ENCODE peak calls at places on chromosome 13, in six cellular contexts. R is stimulated activated CD4-positive, alpha-beta T cell treated with anti-CD3 and anti-CD28 coated beads, Interleukin-1b, Interleukin-23, amount 100 ng/mL, for 1 hour; M is stimulated activated CD8-positive, alpha-beta memory T cell treated with anti-CD3 and anti-CD28 coated beads, Interleukin-12 subunit alpha, Interleukin-12 subunit beta, amount 100 ng/mL, for 4 hours; Y is iris pigment epithelial cell; O is glutamatergic neuron; X is activated CD4-positive, alpha-beta T cell treated with anti-CD3 and anti-CD28 coated beads, Interleukin-2, amount 50 U/mL, for 24 hours. V is an unnamed sample.

GRCh38 chr13:26965058-26965380 is 204.4 kb upstream of the GPR12 start:
- DNase-seq in R (no peak), M (no peak), Y (no peak), O (no peak), X (no peak), V (no peak)

GRCh38 chr13:30388401-30389283 is 33.7 kb upstream of the UBE2L5 start:
- DNase-seq in R (no peak), M (no peak), Y (peak; percentile 69), O (no peak), X (no peak), V (no peak)

GRCh38 chr13:27960362-27961226 is 8.5 kb downstream of the CDX2 start:
- DNase-seq in R (no peak), M (no peak), Y (peak; percentile 41), O (peak; percentile 75), X (no peak), V (no peak)

GRCh38 chr13:110108348-110109139 is 198.4 kb downstream of the COL4A1 start:
- DNase-seq in R (no peak), M (no peak), Y (peak; percentile 92), O (peak; percentile 84), X (no peak), V (no peak)

GRCh38 chr13:41015920-41016319 is 3.2 kb downstream of the ELF1 start:
- DNase-seq in R (no peak), M (no peak), Y (no peak), O (no peak), X (no peak), V (no peak)

GRCh38 chr13:27556109-27556508 is 64.2 kb downstream of the LNX2 start:
- DNase-seq in R (no peak), M (no peak), Y (peak; percentile 49), O (no peak), X (no peak), V (no peak)

GRCh38 chr13:102799544-102800144 is 725 bp downstream of the BIVM start:
- DNase-seq in R (no peak), M (no peak), Y (peak; percentile 27), O (peak; percentile 64), X (no peak), V (no peak)

GRCh38 chr13:50907781-50908180 is 1.8 kb upstream of the RNASEH2B start:
- DNase-seq in R (no peak), M (no peak), Y (no peak), O (no peak), X (no peak), V (no peak)

GRCh38 chr13:30408319-30409101 is 13.8 kb upstream of the UBE2L5 start:
- DNase-seq in R (peak; percentile 78), M (peak; percentile 81), Y (peak; percentile 87), O (peak; percentile 96), X (peak; percentile 89), V (peak; percentile 82)

GRCh38 chr13:43058318-43058674 is 34.9 kb downstream of the DNAJC15 start:
- DNase-seq in R (no peak), M (no peak), Y (peak; percentile 82), O (no peak), X (no peak), V (no peak)

GRCh38 chr13:50682966-50683365 is 160.5 kb downstream of the DLEU7 start:
- DNase-seq in R (no peak), M (no peak), Y (no peak), O (no peak), X (no peak), V (no peak)

GRCh38 chr13:48977973-48978372 is 2.3 kb downstream of the FNDC3A start:
- DNase-seq in R (no peak), M (no peak), Y (peak; percentile 51), O (no peak), X (no peak), V (no peak)